ENCODE peak calls at places on chromosomes 7 and 10, in nine cellular contexts. X is T-helper 9 cell; R is GM03348; M is epithelial cell of esophagus; C is activated CD4-positive, alpha-beta T cell treated with anti-CD3 and anti-CD28 coated beads, Interleukin-2, amount 50 U/mL, for 48 hours; F is left ventricle myocardium inferior; N is Daoy; Z is germinal center; K is glutamatergic neuron. S is an unnamed sample.

GRCh38 chr7:145784809-145785780 is 331.5 kb upstream of the CNTNAP2 start:
- DNase-seq in K (no peak), M (no peak), Z (no peak), C (no peak), X (no peak), N (no peak), R (no peak), F (no peak), S (no peak)

GRCh38 chr7:10973942-10974716 is 457 bp downstream of the PHF14 start:
- DNase-seq in Z (peak), K (peak), C (peak), X (no peak), M (peak), F (peak), N (peak), R (peak), S (peak)

GRCh38 chr10:22251751-22252285 is 34.0 kb upstream of the EBLN1 start:
- DNase-seq in C (peak), M (peak), X (peak), Z (peak), R (peak), K (peak), N (peak), F (peak), S (no peak)

GRCh38 chr10:74156919-74157289 is 5.9 kb downstream of the ADK start:
- DNase-seq in N (no peak), C (no peak), X (no peak), R (no peak), K (no peak), F (peak), Z (no peak), M (no peak), S (no peak)

GRCh38 chr7:22109761-22110160 is 164.1 kb upstream of the CDCA7L start:
- DNase-seq in F (no peak), X (no peak), M (peak), N (peak), K (peak), C (peak), R (peak), Z (no peak), S (peak)

GRCh38 chr7:151046603-151047573 is 1.4 kb upstream of the ASIC3 start:
- DNase-seq in Z (no peak), C (no peak), R (peak), M (peak), X (no peak), N (peak), K (no peak), F (no peak), S (peak)

GRCh38 chr10:6738464-6738824 is 158.4 kb upstream of the PRKCQ start:
- DNase-seq in X (no peak), K (no peak), Z (no peak), R (no peak), N (no peak), M (peak), C (no peak), F (no peak), S (no peak)

GRCh38 chr7:113331155-113331898 is 213.0 kb upstream of the SMIM30 start:
- DNase-seq in N (no peak), C (no peak), X (no peak), Z (no peak), F (peak), R (no peak), M (no peak), K (peak), S (peak)

GRCh38 chr10:93224005-93224779 is 150.5 kb downstream of the CYP26A1 start:
- DNase-seq in F (no peak), X (no peak), Z (no peak), N (no peak), K (no peak), C (no peak), M (peak), R (no peak), S (no peak)

GRCh38 chr7:83413425-83413824 is 235.5 kb downstream of the SEMA3E start:
- DNase-seq in N (peak), M (peak), Z (no peak), K (no peak), C (no peak), R (peak), F (no peak), X (no peak), S (no peak)

GRCh38 chr10:62045765-62046521 is 144.4 kb downstream of the ARID5B start:
- DNase-seq in C (no peak), Z (no peak), N (peak), F (no peak), K (no peak), X (no peak), M (no peak), R (peak), S (no peak)

GRCh38 chr7:108324053-108325038 is 131.9 kb downstream of the NRCAM start:
- DNase-seq in N (no peak), K (no peak), R (no peak), F (no peak), Z (no peak), M (no peak), X (no peak), C (no peak), S (peak)

GRCh38 chr10:25959540-25960232 is 25.7 kb downstream of the MYO3A start:
- DNase-seq in N (no peak), K (no peak), M (no peak), X (no peak), C (no peak), R (no peak), F (no peak), Z (no peak), S (no peak)

GRCh38 chr10:66218981-66219587 is 706.8 kb upstream of the LRRTM3 start:
- DNase-seq in X (no peak), R (no peak), M (no peak), C (peak), N (no peak), K (no peak), F (no peak), Z (no peak), S (no peak)